ENCODE peak calls at places on chromosomes 12 and 14, in eight cellular contexts. One of them, this sample, is unnamed.

GRCh38 chr12:70101064-70101463 is 142.2 kb upstream of the CNOT2 start:
- DNase-seq in SK-N-MC: no peak
- DNase-seq in pancreas: no peak
- DNase-seq in neural progenitor cell: no peak
- DNase-seq in thoracic aorta: no peak
- DNase-seq in substantia nigra: no peak
- DNase-seq in suprapubic skin: no peak
- DNase-seq in A549: no peak
- DNase-seq in this sample: no peak

GRCh38 chr14:30345511-30345910 is 213.4 kb upstream of the G2E3 start:
- DNase-seq in substantia nigra: no peak
- DNase-seq in A549: no peak
- DNase-seq in suprapubic skin: no peak
- DNase-seq in neural progenitor cell: no peak
- DNase-seq in SK-N-MC: no peak
- DNase-seq in thoracic aorta: no peak
- DNase-seq in pancreas: no peak
- DNase-seq in this sample: no peak

GRCh38 chr12:28937196-28937595 is 211.9 kb upstream of the FAR2 start:
- DNase-seq in neural progenitor cell: no peak
- DNase-seq in suprapubic skin: no peak
- DNase-seq in SK-N-MC: no peak
- DNase-seq in substantia nigra: no peak
- DNase-seq in pancreas: no peak
- DNase-seq in thoracic aorta: no peak
- DNase-seq in A549: no peak
- DNase-seq in this sample: no peak

GRCh38 chr12:116539361-116539771 is 19.8 kb upstream of the MAP1LC3B2 start:
- DNase-seq in SK-N-MC: no peak
- DNase-seq in pancreas: no peak
- DNase-seq in substantia nigra: no peak
- DNase-seq in thoracic aorta: no peak
- DNase-seq in A549: peak
- DNase-seq in suprapubic skin: no peak
- DNase-seq in neural progenitor cell: no peak
- DNase-seq in this sample: no peak

GRCh38 chr12:4265280-4265679 is 8.3 kb upstream of the CCND2 start:
- DNase-seq in substantia nigra: no peak
- DNase-seq in SK-N-MC: no peak
- DNase-seq in suprapubic skin: no peak
- DNase-seq in A549: no peak
- DNase-seq in thoracic aorta: no peak
- DNase-seq in neural progenitor cell: no peak
- DNase-seq in pancreas: no peak
- DNase-seq in this sample: no peak

GRCh38 chr12:69553626-69554248 is 31.5 kb upstream of the CCT2 start:
- DNase-seq in suprapubic skin: no peak
- DNase-seq in thoracic aorta: no peak
- DNase-seq in A549: no peak
- DNase-seq in substantia nigra: no peak
- DNase-seq in pancreas: no peak
- DNase-seq in SK-N-MC: peak
- DNase-seq in neural progenitor cell: no peak
- DNase-seq in this sample: peak

GRCh38 chr12:89343127-89343526 is 9.2 kb downstream of the DUSP6 start:
- DNase-seq in SK-N-MC: no peak
- DNase-seq in thoracic aorta: peak
- DNase-seq in pancreas: peak
- DNase-seq in suprapubic skin: no peak
- DNase-seq in A549: no peak
- DNase-seq in substantia nigra: no peak
- DNase-seq in neural progenitor cell: no peak
- DNase-seq in this sample: no peak

GRCh38 chr12:65532162-65532561 is 253.7 kb downstream of the MSRB3 start:
- DNase-seq in thoracic aorta: no peak
- DNase-seq in SK-N-MC: no peak
- DNase-seq in neural progenitor cell: no peak
- DNase-seq in A549: no peak
- DNase-seq in suprapubic skin: no peak
- DNase-seq in pancreas: no peak
- DNase-seq in substantia nigra: no peak
- DNase-seq in this sample: no peak

GRCh38 chr12:102851246-102851645 is 65.8 kb downstream of the PAH start:
- DNase-seq in pancreas: no peak
- DNase-seq in A549: no peak
- DNase-seq in neural progenitor cell: no peak
- DNase-seq in substantia nigra: no peak
- DNase-seq in SK-N-MC: no peak
- DNase-seq in thoracic aorta: no peak
- DNase-seq in suprapubic skin: no peak
- DNase-seq in this sample: no peak

GRCh38 chr14:90620540-90621204 is 195.6 kb downstream of the TTC7B start:
- DNase-seq in suprapubic skin: no peak
- DNase-seq in A549: no peak
- DNase-seq in SK-N-MC: no peak
- DNase-seq in substantia nigra: no peak
- DNase-seq in neural progenitor cell: no peak
- DNase-seq in thoracic aorta: no peak
- DNase-seq in pancreas: no peak
- DNase-seq in this sample: no peak

GRCh38 chr12:81797100-81797499 is 38.0 kb upstream of the PPFIA2 start:
- DNase-seq in A549: peak
- DNase-seq in substantia nigra: no peak
- DNase-seq in thoracic aorta: no peak
- DNase-seq in SK-N-MC: peak
- DNase-seq in neural progenitor cell: peak
- DNase-seq in suprapubic skin: no peak
- DNase-seq in pancreas: no peak
- DNase-seq in this sample: no peak

GRCh38 chr12:109165599-109165998 is 49.2 kb downstream of the ACACB start:
- DNase-seq in substantia nigra: no peak
- DNase-seq in SK-N-MC: no peak
- DNase-seq in thoracic aorta: no peak
- DNase-seq in pancreas: no peak
- DNase-seq in neural progenitor cell: no peak
- DNase-seq in suprapubic skin: no peak
- DNase-seq in A549: no peak
- DNase-seq in this sample: no peak

GRCh38 chr12:56758728-56759269 is 4.3 kb upstream of the HSD17B6 start:
- DNase-seq in suprapubic skin: no peak
- DNase-seq in pancreas: no peak
- DNase-seq in substantia nigra: no peak
- DNase-seq in SK-N-MC: no peak
- DNase-seq in thoracic aorta: no peak
- DNase-seq in neural progenitor cell: no peak
- DNase-seq in A549: no peak
- DNase-seq in this sample: no peak

GRCh38 chr14:90398315-90398811 is 1.5 kb downstream of the CALM1 start:
- DNase-seq in SK-N-MC: no peak
- DNase-seq in suprapubic skin: no peak
- DNase-seq in neural progenitor cell: peak
- DNase-seq in substantia nigra: peak
- DNase-seq in A549: peak
- DNase-seq in pancreas: peak
- DNase-seq in thoracic aorta: no peak
- DNase-seq in this sample: no peak

GRCh38 chr12:132941336-132941954 is 14.7 kb downstream of the ZNF605 start:
- DNase-seq in pancreas: no peak
- DNase-seq in substantia nigra: no peak
- DNase-seq in suprapubic skin: no peak
- DNase-seq in A549: no peak
- DNase-seq in neural progenitor cell: no peak
- DNase-seq in SK-N-MC: no peak
- DNase-seq in thoracic aorta: no peak
- DNase-seq in this sample: no peak

GRCh38 chr14:24213866-24214652 is 771 bp upstream of the CHMP4A start:
- DNase-seq in A549: no peak
- DNase-seq in pancreas: no peak
- DNase-seq in SK-N-MC: no peak
- DNase-seq in substantia nigra: no peak
- DNase-seq in thoracic aorta: no peak
- DNase-seq in neural progenitor cell: no peak
- DNase-seq in suprapubic skin: no peak
- DNase-seq in this sample: no peak

GRCh38 chr14:91229743-91230200 is 14.7 kb downstream of the GPR68 start:
- DNase-seq in A549: no peak
- DNase-seq in pancreas: no peak
- DNase-seq in neural progenitor cell: no peak
- DNase-seq in SK-N-MC: no peak
- DNase-seq in thoracic aorta: no peak
- DNase-seq in substantia nigra: no peak
- DNase-seq in suprapubic skin: no peak
- DNase-seq in this sample: no peak

GRCh38 chr14:23034498-23035302 is at the start of gene PSMB5:
- DNase-seq in A549: peak
- DNase-seq in neural progenitor cell: peak
- DNase-seq in SK-N-MC: peak
- DNase-seq in suprapubic skin: peak
- DNase-seq in pancreas: peak
- DNase-seq in substantia nigra: no peak
- DNase-seq in thoracic aorta: peak
- DNase-seq in this sample: no peak

DNA sequence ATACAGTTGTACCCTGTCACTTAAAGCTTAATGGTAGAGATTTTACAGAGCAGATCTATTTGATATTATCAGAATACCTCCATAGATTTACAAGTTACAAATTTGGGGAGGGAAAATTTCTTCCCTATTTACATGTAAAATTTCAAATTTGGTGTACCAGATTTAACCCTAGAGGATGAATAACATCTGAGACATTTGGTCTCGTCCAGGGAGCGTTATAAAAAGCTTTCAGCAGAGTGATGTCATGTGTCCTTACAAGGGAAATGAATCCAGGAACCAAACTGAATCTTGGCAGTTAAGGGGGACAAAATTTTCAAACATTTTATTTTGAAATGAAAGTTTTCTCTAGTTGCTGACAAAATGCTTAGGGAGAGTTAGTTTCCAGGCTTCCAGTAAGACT is 4.4 kb upstream of the CDK17 start:
- DNase-seq in pancreas: no peak
- DNase-seq in neural progenitor cell: no peak
- DNase-seq in substantia nigra: no peak
- DNase-seq in thoracic aorta: no peak
- DNase-seq in suprapubic skin: no peak
- DNase-seq in SK-N-MC: no peak
- DNase-seq in A549: no peak
- DNase-seq in this sample: no peak
- H3K27ac ChIP-seq in pancreas: no peak
- H3K27ac ChIP-seq in neural progenitor cell: no peak
- H3K27ac ChIP-seq in substantia nigra: no peak
- H3K27ac ChIP-seq in thoracic aorta: no peak
- H3K27ac ChIP-seq in suprapubic skin: no peak
- H3K27ac ChIP-seq in SK-N-MC: no peak
- H3K27ac ChIP-seq in A549: no peak
- H3K27ac ChIP-seq in this sample: no peak

DNA sequence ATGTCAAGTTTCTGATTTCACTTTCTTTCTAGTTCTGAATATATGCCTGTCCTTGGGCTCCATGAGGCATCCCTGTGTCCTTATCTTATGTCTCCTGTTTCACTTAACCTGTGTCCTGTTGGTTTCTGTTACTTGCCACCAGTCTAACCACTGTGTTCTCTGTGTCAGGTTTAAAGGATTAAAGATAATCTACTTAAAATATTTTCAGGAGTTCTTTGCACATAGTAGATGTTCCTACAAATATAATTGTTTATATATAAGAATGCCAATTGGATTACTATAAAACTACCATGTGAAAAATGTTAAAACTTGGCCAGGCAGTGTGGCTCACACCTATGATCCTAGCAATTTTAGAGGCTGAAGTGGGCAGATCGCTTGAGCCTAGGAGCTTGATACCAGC is 406.4 kb downstream of the CCER1 start:
- DNase-seq in A549: no peak
- DNase-seq in suprapubic skin: no peak
- DNase-seq in thoracic aorta: no peak
- DNase-seq in pancreas: no peak
- DNase-seq in substantia nigra: no peak
- DNase-seq in neural progenitor cell: no peak
- DNase-seq in SK-N-MC: no peak
- DNase-seq in this sample: no peak
- H3K27ac ChIP-seq in A549: no peak
- H3K27ac ChIP-seq in suprapubic skin: no peak
- H3K27ac ChIP-seq in thoracic aorta: no peak
- H3K27ac ChIP-seq in pancreas: no peak
- H3K27ac ChIP-seq in substantia nigra: no peak
- H3K27ac ChIP-seq in neural progenitor cell: no peak
- H3K27ac ChIP-seq in SK-N-MC: no peak
- H3K27ac ChIP-seq in this sample: no peak

DNA sequence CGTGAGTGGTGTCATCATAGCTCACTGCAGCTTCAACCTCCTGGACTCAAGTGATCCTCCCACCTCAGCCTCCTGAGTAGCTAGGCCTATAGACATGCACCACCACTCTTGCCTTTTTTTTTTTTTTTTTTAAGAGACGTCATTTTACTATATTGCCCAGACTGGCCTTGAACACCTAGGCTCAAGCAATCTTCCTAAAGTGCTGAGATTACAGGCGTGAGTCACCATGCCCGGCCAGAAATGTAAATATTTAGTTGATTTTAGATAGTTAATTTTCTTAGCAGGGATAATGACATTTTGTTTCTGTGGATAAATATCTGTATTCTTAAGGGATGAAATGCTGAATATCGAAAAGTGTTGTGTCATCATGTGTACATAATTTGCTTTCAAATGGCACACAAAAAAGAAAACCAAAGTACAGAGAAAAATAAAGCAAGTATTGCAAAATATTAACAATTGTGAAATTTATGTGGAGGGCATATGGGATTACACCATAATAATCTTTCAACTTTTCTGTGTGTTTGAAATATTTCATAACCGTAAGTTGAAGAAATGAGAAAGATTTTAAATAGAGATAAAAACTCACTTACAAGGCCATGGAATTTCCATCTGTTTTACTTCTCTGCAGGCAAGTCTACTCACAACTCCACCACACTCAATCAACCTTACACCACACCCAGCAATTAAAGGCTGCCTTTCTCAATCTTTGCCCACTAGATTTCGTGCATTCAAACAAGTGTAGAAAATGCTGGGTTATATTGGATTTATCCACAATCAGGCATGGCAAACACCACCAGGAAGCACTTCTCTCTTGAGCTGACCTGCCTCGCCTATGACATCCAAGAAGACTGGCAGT is 93.7 kb downstream of the SPTSSA start:
- DNase-seq in pancreas: no peak
- DNase-seq in thoracic aorta: no peak
- DNase-seq in substantia nigra: no peak
- DNase-seq in neural progenitor cell: no peak
- DNase-seq in suprapubic skin: no peak
- DNase-seq in SK-N-MC: peak
- DNase-seq in A549: peak
- DNase-seq in this sample: no peak
- H3K27ac ChIP-seq in pancreas: no peak
- H3K27ac ChIP-seq in thoracic aorta: no peak
- H3K27ac ChIP-seq in substantia nigra: no peak
- H3K27ac ChIP-seq in neural progenitor cell: no peak
- H3K27ac ChIP-seq in suprapubic skin: peak
- H3K27ac ChIP-seq in SK-N-MC: peak
- H3K27ac ChIP-seq in A549: peak
- H3K27ac ChIP-seq in this sample: no peak

DNA sequence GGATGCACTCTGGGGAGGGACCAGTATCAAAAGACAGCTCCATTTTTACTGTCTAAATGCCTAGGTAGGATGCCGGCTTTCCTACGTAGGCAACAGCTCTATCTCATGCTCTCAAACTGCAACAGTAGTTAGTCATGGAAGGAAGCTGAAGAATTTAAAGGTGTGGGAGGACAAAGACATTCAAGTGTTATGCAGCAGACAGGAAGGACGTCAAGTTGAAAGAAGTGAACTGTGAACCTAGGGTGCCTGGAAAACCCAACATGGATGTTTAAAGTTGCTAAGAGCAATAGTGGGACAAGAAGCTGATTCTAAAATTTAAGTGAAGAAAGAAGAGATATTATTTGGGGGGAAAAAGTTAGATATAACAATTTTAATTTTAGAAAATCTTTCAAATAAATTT is 5.9 kb downstream of the SEC23A start:
- DNase-seq in SK-N-MC: no peak
- DNase-seq in neural progenitor cell: no peak
- DNase-seq in pancreas: no peak
- DNase-seq in substantia nigra: no peak
- DNase-seq in A549: peak
- DNase-seq in suprapubic skin: no peak
- DNase-seq in thoracic aorta: no peak
- DNase-seq in this sample: peak
- H3K27ac ChIP-seq in SK-N-MC: no peak
- H3K27ac ChIP-seq in neural progenitor cell: peak
- H3K27ac ChIP-seq in pancreas: no peak
- H3K27ac ChIP-seq in substantia nigra: no peak
- H3K27ac ChIP-seq in A549: no peak
- H3K27ac ChIP-seq in suprapubic skin: no peak
- H3K27ac ChIP-seq in thoracic aorta: no peak
- H3K27ac ChIP-seq in this sample: no peak